ENCODE peak calls at places on chromosomes 1 and 21, in seven cellular contexts. One of them, this sample, is unnamed.

GRCh38 chr1:31062867-31063380 is 2.6 kb downstream of the PUM1 start:
- DNase-seq in left ventricle myocardium inferior: no peak
- DNase-seq in NCI-H1105 treated with DMSO at 0.1 percent for 48 hours: no peak
- DNase-seq in stimulated activated CD8-positive, alpha-beta memory T cell treated with anti-CD3 and anti-CD28 coated beads, Interleukin-4, amount 100 ng/mL, for 4 hours: no peak
- DNase-seq in AG10803: no peak
- DNase-seq in GM12865: peak
- DNase-seq in WTC11: no peak
- DNase-seq in this sample: no peak

GRCh38 chr1:207752456-207753132 is 740 bp downstream of the CD46 start:
- DNase-seq in stimulated activated CD8-positive, alpha-beta memory T cell treated with anti-CD3 and anti-CD28 coated beads, Interleukin-4, amount 100 ng/mL, for 4 hours: no peak
- DNase-seq in left ventricle myocardium inferior: no peak
- DNase-seq in NCI-H1105 treated with DMSO at 0.1 percent for 48 hours: peak
- DNase-seq in GM12865: peak
- DNase-seq in WTC11: peak
- DNase-seq in AG10803: peak
- DNase-seq in this sample: no peak

GRCh38 chr1:68120136-68120791 is 69.8 kb upstream of the DIRAS3 start:
- DNase-seq in AG10803: peak
- DNase-seq in left ventricle myocardium inferior: no peak
- DNase-seq in GM12865: peak
- DNase-seq in NCI-H1105 treated with DMSO at 0.1 percent for 48 hours: peak
- DNase-seq in WTC11: peak
- DNase-seq in stimulated activated CD8-positive, alpha-beta memory T cell treated with anti-CD3 and anti-CD28 coated beads, Interleukin-4, amount 100 ng/mL, for 4 hours: no peak
- DNase-seq in this sample: peak

GRCh38 chr1:246705368-246705767 is 18.8 kb upstream of the SCCPDH start:
- DNase-seq in WTC11: no peak
- DNase-seq in GM12865: no peak
- DNase-seq in stimulated activated CD8-positive, alpha-beta memory T cell treated with anti-CD3 and anti-CD28 coated beads, Interleukin-4, amount 100 ng/mL, for 4 hours: no peak
- DNase-seq in NCI-H1105 treated with DMSO at 0.1 percent for 48 hours: no peak
- DNase-seq in left ventricle myocardium inferior: no peak
- DNase-seq in AG10803: peak
- DNase-seq in this sample: peak

GRCh38 chr1:10646347-10646861 is 150.0 kb downstream of the CASZ1 start:
- DNase-seq in NCI-H1105 treated with DMSO at 0.1 percent for 48 hours: no peak
- DNase-seq in GM12865: peak
- DNase-seq in stimulated activated CD8-positive, alpha-beta memory T cell treated with anti-CD3 and anti-CD28 coated beads, Interleukin-4, amount 100 ng/mL, for 4 hours: no peak
- DNase-seq in WTC11: no peak
- DNase-seq in AG10803: peak
- DNase-seq in left ventricle myocardium inferior: peak
- DNase-seq in this sample: peak

GRCh38 chr1:78114034-78114956 is 68.5 kb downstream of the GIPC2 start:
- DNase-seq in stimulated activated CD8-positive, alpha-beta memory T cell treated with anti-CD3 and anti-CD28 coated beads, Interleukin-4, amount 100 ng/mL, for 4 hours: peak
- DNase-seq in AG10803: peak
- DNase-seq in GM12865: peak
- DNase-seq in left ventricle myocardium inferior: no peak
- DNase-seq in NCI-H1105 treated with DMSO at 0.1 percent for 48 hours: peak
- DNase-seq in WTC11: peak
- DNase-seq in this sample: no peak

GRCh38 chr1:67860776-67861175 is 27.5 kb upstream of the GNG12 start:
- DNase-seq in NCI-H1105 treated with DMSO at 0.1 percent for 48 hours: no peak
- DNase-seq in stimulated activated CD8-positive, alpha-beta memory T cell treated with anti-CD3 and anti-CD28 coated beads, Interleukin-4, amount 100 ng/mL, for 4 hours: no peak
- DNase-seq in left ventricle myocardium inferior: no peak
- DNase-seq in AG10803: no peak
- DNase-seq in GM12865: no peak
- DNase-seq in WTC11: no peak
- DNase-seq in this sample: no peak

GRCh38 chr1:59401581-59401980 is 104.7 kb downstream of the FGGY start:
- DNase-seq in AG10803: no peak
- DNase-seq in GM12865: no peak
- DNase-seq in left ventricle myocardium inferior: no peak
- DNase-seq in stimulated activated CD8-positive, alpha-beta memory T cell treated with anti-CD3 and anti-CD28 coated beads, Interleukin-4, amount 100 ng/mL, for 4 hours: no peak
- DNase-seq in WTC11: no peak
- DNase-seq in NCI-H1105 treated with DMSO at 0.1 percent for 48 hours: no peak
- DNase-seq in this sample: no peak

GRCh38 chr1:118201524-118201923 is 16.5 kb upstream of the SPAG17 start:
- DNase-seq in stimulated activated CD8-positive, alpha-beta memory T cell treated with anti-CD3 and anti-CD28 coated beads, Interleukin-4, amount 100 ng/mL, for 4 hours: no peak
- DNase-seq in WTC11: no peak
- DNase-seq in NCI-H1105 treated with DMSO at 0.1 percent for 48 hours: no peak
- DNase-seq in GM12865: peak
- DNase-seq in AG10803: no peak
- DNase-seq in left ventricle myocardium inferior: no peak
- DNase-seq in this sample: no peak

GRCh38 chr21:45525153-45525909 is 16.9 kb downstream of the SLC19A1 start:
- DNase-seq in stimulated activated CD8-positive, alpha-beta memory T cell treated with anti-CD3 and anti-CD28 coated beads, Interleukin-4, amount 100 ng/mL, for 4 hours: no peak
- DNase-seq in GM12865: no peak
- DNase-seq in AG10803: no peak
- DNase-seq in WTC11: peak
- DNase-seq in left ventricle myocardium inferior: peak
- DNase-seq in NCI-H1105 treated with DMSO at 0.1 percent for 48 hours: no peak
- DNase-seq in this sample: no peak

GRCh38 chr1:15259608-15260007 is 12.6 kb downstream of the FHAD1 start:
- DNase-seq in NCI-H1105 treated with DMSO at 0.1 percent for 48 hours: no peak
- DNase-seq in AG10803: no peak
- DNase-seq in stimulated activated CD8-positive, alpha-beta memory T cell treated with anti-CD3 and anti-CD28 coated beads, Interleukin-4, amount 100 ng/mL, for 4 hours: no peak
- DNase-seq in WTC11: no peak
- DNase-seq in left ventricle myocardium inferior: no peak
- DNase-seq in GM12865: no peak
- DNase-seq in this sample: no peak

GRCh38 chr21:42627527-42628289 is 25.7 kb upstream of the PDE9A start:
- DNase-seq in NCI-H1105 treated with DMSO at 0.1 percent for 48 hours: peak
- DNase-seq in left ventricle myocardium inferior: peak
- DNase-seq in AG10803: no peak
- DNase-seq in WTC11: no peak
- DNase-seq in GM12865: no peak
- DNase-seq in stimulated activated CD8-positive, alpha-beta memory T cell treated with anti-CD3 and anti-CD28 coated beads, Interleukin-4, amount 100 ng/mL, for 4 hours: no peak
- DNase-seq in this sample: no peak

GRCh38 chr1:89791064-89791721 is 29.6 kb upstream of the LRRC8D start:
- DNase-seq in WTC11: no peak
- DNase-seq in stimulated activated CD8-positive, alpha-beta memory T cell treated with anti-CD3 and anti-CD28 coated beads, Interleukin-4, amount 100 ng/mL, for 4 hours: no peak
- DNase-seq in NCI-H1105 treated with DMSO at 0.1 percent for 48 hours: no peak
- DNase-seq in AG10803: no peak
- DNase-seq in left ventricle myocardium inferior: no peak
- DNase-seq in GM12865: no peak
- DNase-seq in this sample: no peak

This sample was measured in skeletal muscle cell.